ENCODE peak calls at places on chromosomes 6 and 20, in seven cellular contexts. Q is tibial nerve, E is breast epithelium, P is upper lobe of right lung, C is foreskin fibroblast, Z is upper lobe of left lung, F is ovary. V is an unnamed sample.

GRCh38 chr20:51341581-51341980 is 200.9 kb downstream of the NFATC2 start:
- DNase-seq in P (no peak), F (no peak), Z (no peak), C (no peak), E (no peak), Q (no peak), V (no peak)

GRCh38 chr20:10239954-10240353 is 21.3 kb downstream of the SNAP25 start:
- DNase-seq in E (peak; percentile 62), C (peak; percentile 35), P (peak; percentile 75), F (no peak), Q (no peak), Z (peak; percentile 83), V (no peak)

GRCh38 chr6:41239467-41240159 is 11.5 kb downstream of the TREML4 start:
- DNase-seq in Z (no peak), E (no peak), F (no peak), P (no peak), C (no peak), Q (no peak), V (peak; percentile 82)

GRCh38 chr20:54148947-54149764 is 24.6 kb downstream of the CYP24A1 start:
- DNase-seq in C (no peak), P (no peak), F (no peak), E (no peak), Z (no peak), Q (no peak), V (no peak)

GRCh38 chr6:89887452-89888137 is 6.7 kb upstream of the GJA10 start:
- DNase-seq in F (no peak), Q (no peak), P (no peak), C (no peak), E (no peak), Z (no peak), V (no peak)

GRCh38 chr6:52074155-52074554 is 13.3 kb downstream of the PKHD1 start:
- DNase-seq in Z (no peak), C (no peak), E (no peak), F (no peak), P (no peak), Q (no peak), V (no peak)

GRCh38 chr20:46709459-46710148 is at the start of gene SLC2A10:
- DNase-seq in P (peak; percentile 87), Q (peak; percentile 38), Z (peak; percentile 55), C (peak; percentile 62), E (peak; percentile 71), F (peak; percentile 60), V (peak; percentile 87)

GRCh38 chr6:111220383-111221031 is 133.2 kb downstream of the SLC16A10 start:
- DNase-seq in P (no peak), Z (no peak), Q (no peak), E (no peak), F (no peak), C (no peak), V (no peak)

GRCh38 chr6:53986165-53986720 is 125.0 kb upstream of the MLIP start:
- DNase-seq in Z (no peak), C (peak; percentile 36), E (no peak), Q (no peak), F (no peak), P (no peak), V (no peak)

GRCh38 chr6:115704028-115704427 is 356.7 kb downstream of the FRK start:
- DNase-seq in Z (no peak), P (no peak), E (no peak), Q (no peak), F (no peak), C (no peak), V (no peak)

GRCh38 chr20:11246251-11246775 is 572.5 kb upstream of the JAG1 start:
- DNase-seq in Z (no peak), Q (no peak), E (no peak), P (no peak), F (no peak), C (no peak), V (no peak)

GRCh38 chr6:41629128-41629527 is 9.1 kb upstream of the MDFI start:
- DNase-seq in Q (no peak), E (no peak), Z (no peak), F (no peak), C (no peak), P (no peak), V (no peak)

GRCh38 chr6:124961784-124962611 is at the start of gene RNF217:
- DNase-seq in E (no peak), C (peak; percentile 69), F (peak; percentile 75), Q (peak; percentile 35), P (peak; percentile 88), Z (peak; percentile 63), V (peak; percentile 87)

GRCh38 chr20:62702886-62703852 is 5.5 kb upstream of the NTSR1 start:
- DNase-seq in P (no peak), C (peak; percentile 93), Z (no peak), E (no peak), F (no peak), Q (no peak), V (no peak)

GRCh38 chr6:32271427-32271826 is 47.6 kb upstream of the NOTCH4 start:
- DNase-seq in C (no peak), Q (no peak), Z (no peak), P (no peak), F (no peak), E (no peak), V (no peak)

GRCh38 chr6:131660195-131660594 is 23.1 kb downstream of the ENPP3 start:
- DNase-seq in C (peak; percentile 47), Z (no peak), P (no peak), E (no peak), F (no peak), Q (no peak), V (no peak)

GRCh38 chr6:49576618-49577017 is 26.1 kb downstream of the C6orf141 start:
- DNase-seq in E (no peak), P (no peak), Q (no peak), F (no peak), C (no peak), Z (no peak), V (no peak)

GRCh38 chr6:32973934-32974333 is 5.5 kb downstream of the BRD2 start:
- DNase-seq in Z (no peak), E (no peak), Q (no peak), F (no peak), C (no peak), P (no peak), V (no peak)

GRCh38 chr6:160348552-160349441 is 619 bp downstream of the SLC22A3 start:
- DNase-seq in Z (no peak), Q (no peak), P (peak; percentile 85), C (peak; percentile 9), E (no peak), F (peak; percentile 53), V (no peak)

GRCh38 chr6:40807484-40807883 is 220.3 kb upstream of the LRFN2 start:
- DNase-seq in E (no peak), Q (no peak), Z (no peak), C (no peak), F (no peak), P (no peak), V (no peak)

GRCh38 chr6:131900231-131900630 is 50.9 kb downstream of the CCN2 start:
- DNase-seq in Q (no peak), E (no peak), Z (no peak), C (no peak), P (no peak), F (no peak), V (no peak)

GRCh38 chr6:34657307-34657978 is 39.1 kb downstream of the ILRUN start:
- DNase-seq in P (no peak), E (no peak), Z (peak; percentile 61), Q (no peak), F (peak; percentile 62), C (peak; percentile 66), V (no peak)

GRCh38 chr20:61905781-61906523 is 159.7 kb downstream of the TAF4 start:
- DNase-seq in C (no peak), E (no peak), Q (no peak), F (no peak), Z (no peak), P (no peak), V (no peak)

GRCh38 chr20:32855387-32855786 is 3.3 kb upstream of the EFCAB8 start:
- DNase-seq in F (no peak), P (no peak), E (no peak), Z (no peak), Q (no peak), C (no peak), V (no peak)

GRCh38 chr20:32861446-32861845 is 2.7 kb downstream of the EFCAB8 start:
- DNase-seq in Q (no peak), Z (no peak), C (no peak), E (no peak), P (no peak), F (no peak), V (no peak)

GRCh38 chr20:32859961-32860360 is 1.2 kb downstream of the EFCAB8 start:
- DNase-seq in C (no peak), E (no peak), Q (no peak), Z (no peak), P (no peak), F (no peak), V (no peak)

GRCh38 chr20:32858189-32858588 is 534 bp upstream of the EFCAB8 start:
- DNase-seq in E (no peak), Q (no peak), P (no peak), Z (no peak), C (no peak), F (no peak), V (no peak)

GRCh38 chr20:32858873-32859372 is at the start of gene EFCAB8:
- DNase-seq in F (no peak), C (no peak), E (no peak), Q (no peak), Z (no peak), P (no peak), V (no peak)
- TF ChIP-seq CTCF in F (no peak), C (no peak), E (no peak), Q (no peak), Z (no peak), P (no peak), V (no peak)

DNA sequence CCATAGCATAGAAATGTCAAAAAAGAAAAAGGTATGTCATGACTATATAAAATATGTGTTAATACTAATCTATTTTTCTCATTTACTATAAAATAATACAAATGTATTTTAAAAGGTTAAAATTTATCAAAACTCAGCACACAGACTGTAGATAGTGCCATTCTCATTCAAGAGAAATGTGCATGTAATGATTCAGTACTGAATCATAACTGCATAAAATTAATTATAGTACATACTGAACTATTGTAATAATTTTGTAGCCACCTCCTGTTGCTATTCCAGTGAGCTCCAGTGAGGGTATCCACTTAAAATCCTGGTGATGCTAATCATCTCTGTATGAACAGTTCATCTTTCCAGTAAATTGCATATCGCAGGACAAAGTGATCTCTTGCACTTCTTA is 82.8 kb downstream of the HMGCLL1 start:
- DNase-seq in Q (no peak), E (no peak), C (peak; percentile 3), F (no peak), Z (no peak), P (no peak), V (no peak)
- TF ChIP-seq CTCF in Q (no peak), E (no peak), C (no peak), F (no peak), Z (no peak), P (no peak), V (no peak)

GRCh38 chr20:36808317-36809257 is 35.0 kb upstream of the DSN1 start:
- DNase-seq in Q (peak; percentile 39), F (peak; percentile 61), P (peak; percentile 83), E (no peak), C (peak; percentile 97), Z (peak; percentile 70), V (no peak)
- TF ChIP-seq CTCF in Q (peak; percentile 70), F (no peak), P (peak; percentile 78), E (peak; percentile 34), C (peak; percentile 87), Z (peak; percentile 72), V (peak; percentile 75)

DNA sequence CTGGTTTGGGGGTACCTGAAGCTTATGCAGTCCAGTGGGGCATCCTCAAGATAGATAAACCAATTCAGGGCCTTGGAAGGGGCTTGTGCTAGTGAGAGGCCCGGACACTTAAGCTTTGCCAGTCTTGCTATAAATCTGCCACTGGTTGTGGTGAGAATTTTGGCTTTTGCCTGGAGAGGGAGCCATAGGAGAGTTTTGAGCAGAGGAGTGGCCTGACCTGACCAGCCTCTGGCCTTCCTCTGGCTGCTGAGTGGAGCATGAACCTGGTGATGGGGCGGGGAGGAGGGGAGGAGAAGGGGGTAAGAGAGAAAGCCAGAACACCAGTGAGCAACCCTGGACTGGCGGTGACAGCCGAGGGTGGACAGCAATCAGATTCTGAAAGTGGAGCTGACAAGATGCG is 7.1 kb downstream of the TMEM74B start:
- DNase-seq in C (no peak), Z (no peak), E (no peak), F (no peak), P (no peak), Q (no peak), V (no peak)
- TF ChIP-seq CTCF in C (no peak), Z (no peak), E (no peak), F (no peak), P (no peak), Q (no peak), V (no peak)